ENCODE peak calls at places on chromosomes 6 and 20, in eight cellular contexts. One of them, this sample, is unnamed.

GRCh38 chr6:90416322-90416721 is 119.7 kb upstream of the BACH2 start:
- DNase-seq in naive B cell: no peak
- DNase-seq in naive thymus-derived CD8-positive, alpha-beta T cell: no peak
- DNase-seq in aorta: no peak
- DNase-seq in activated CD4-positive, alpha-beta T cell treated with anti-CD3 and anti-CD28 coated beads, Interleukin-2, amount 10 ng/mL, durations not matched to agents 7 days and 5 days: no peak
- DNase-seq in LHCN-M2: no peak
- DNase-seq in ascending aorta: no peak
- DNase-seq in stimulated activated CD4-positive, alpha-beta T cell treated with anti-CD3 and anti-CD28 coated beads, Interleukin-15, amount 100 ng/mL, for 1 hour: no peak
- DNase-seq in this sample: no peak

GRCh38 chr6:21653902-21654301 is 60.4 kb downstream of the SOX4 start:
- DNase-seq in aorta: no peak
- DNase-seq in stimulated activated CD4-positive, alpha-beta T cell treated with anti-CD3 and anti-CD28 coated beads, Interleukin-15, amount 100 ng/mL, for 1 hour: no peak
- DNase-seq in ascending aorta: no peak
- DNase-seq in LHCN-M2: no peak
- DNase-seq in naive thymus-derived CD8-positive, alpha-beta T cell: no peak
- DNase-seq in activated CD4-positive, alpha-beta T cell treated with anti-CD3 and anti-CD28 coated beads, Interleukin-2, amount 10 ng/mL, durations not matched to agents 7 days and 5 days: no peak
- DNase-seq in naive B cell: no peak
- DNase-seq in this sample: no peak

GRCh38 chr20:25692499-25692898 is 4.2 kb downstream of the ZNF337 start:
- DNase-seq in naive B cell: no peak
- DNase-seq in activated CD4-positive, alpha-beta T cell treated with anti-CD3 and anti-CD28 coated beads, Interleukin-2, amount 10 ng/mL, durations not matched to agents 7 days and 5 days: no peak
- DNase-seq in ascending aorta: no peak
- DNase-seq in stimulated activated CD4-positive, alpha-beta T cell treated with anti-CD3 and anti-CD28 coated beads, Interleukin-15, amount 100 ng/mL, for 1 hour: no peak
- DNase-seq in aorta: no peak
- DNase-seq in naive thymus-derived CD8-positive, alpha-beta T cell: no peak
- DNase-seq in LHCN-M2: no peak
- DNase-seq in this sample: no peak

GRCh38 chr6:27894839-27895762 is 17.1 kb downstream of the OR2B2 start:
- DNase-seq in stimulated activated CD4-positive, alpha-beta T cell treated with anti-CD3 and anti-CD28 coated beads, Interleukin-15, amount 100 ng/mL, for 1 hour: no peak
- DNase-seq in activated CD4-positive, alpha-beta T cell treated with anti-CD3 and anti-CD28 coated beads, Interleukin-2, amount 10 ng/mL, durations not matched to agents 7 days and 5 days: peak
- DNase-seq in naive B cell: peak
- DNase-seq in ascending aorta: peak
- DNase-seq in LHCN-M2: peak
- DNase-seq in naive thymus-derived CD8-positive, alpha-beta T cell: peak
- DNase-seq in aorta: peak
- DNase-seq in this sample: no peak

GRCh38 chr20:33910056-33910455 is 83.7 kb upstream of the RALY start:
- DNase-seq in ascending aorta: no peak
- DNase-seq in LHCN-M2: no peak
- DNase-seq in stimulated activated CD4-positive, alpha-beta T cell treated with anti-CD3 and anti-CD28 coated beads, Interleukin-15, amount 100 ng/mL, for 1 hour: no peak
- DNase-seq in aorta: no peak
- DNase-seq in naive B cell: no peak
- DNase-seq in naive thymus-derived CD8-positive, alpha-beta T cell: no peak
- DNase-seq in activated CD4-positive, alpha-beta T cell treated with anti-CD3 and anti-CD28 coated beads, Interleukin-2, amount 10 ng/mL, durations not matched to agents 7 days and 5 days: no peak
- DNase-seq in this sample: no peak

GRCh38 chr6:18388942-18389341 is 1.8 kb downstream of the RNF144B start:
- DNase-seq in stimulated activated CD4-positive, alpha-beta T cell treated with anti-CD3 and anti-CD28 coated beads, Interleukin-15, amount 100 ng/mL, for 1 hour: no peak
- DNase-seq in aorta: no peak
- DNase-seq in ascending aorta: no peak
- DNase-seq in activated CD4-positive, alpha-beta T cell treated with anti-CD3 and anti-CD28 coated beads, Interleukin-2, amount 10 ng/mL, durations not matched to agents 7 days and 5 days: no peak
- DNase-seq in naive B cell: no peak
- DNase-seq in naive thymus-derived CD8-positive, alpha-beta T cell: no peak
- DNase-seq in LHCN-M2: peak
- DNase-seq in this sample: no peak

GRCh38 chr20:54535045-54535444 is 59.7 kb downstream of the DOK5 start:
- DNase-seq in naive B cell: no peak
- DNase-seq in naive thymus-derived CD8-positive, alpha-beta T cell: no peak
- DNase-seq in aorta: no peak
- DNase-seq in stimulated activated CD4-positive, alpha-beta T cell treated with anti-CD3 and anti-CD28 coated beads, Interleukin-15, amount 100 ng/mL, for 1 hour: no peak
- DNase-seq in LHCN-M2: no peak
- DNase-seq in ascending aorta: no peak
- DNase-seq in activated CD4-positive, alpha-beta T cell treated with anti-CD3 and anti-CD28 coated beads, Interleukin-2, amount 10 ng/mL, durations not matched to agents 7 days and 5 days: no peak
- DNase-seq in this sample: no peak

GRCh38 chr20:24465730-24466129 is 3.7 kb upstream of the SYNDIG1 start:
- DNase-seq in naive B cell: no peak
- DNase-seq in LHCN-M2: no peak
- DNase-seq in activated CD4-positive, alpha-beta T cell treated with anti-CD3 and anti-CD28 coated beads, Interleukin-2, amount 10 ng/mL, durations not matched to agents 7 days and 5 days: no peak
- DNase-seq in naive thymus-derived CD8-positive, alpha-beta T cell: no peak
- DNase-seq in stimulated activated CD4-positive, alpha-beta T cell treated with anti-CD3 and anti-CD28 coated beads, Interleukin-15, amount 100 ng/mL, for 1 hour: no peak
- DNase-seq in ascending aorta: peak
- DNase-seq in aorta: peak
- DNase-seq in this sample: no peak

GRCh38 chr6:148525453-148525852 is 182.8 kb downstream of the SASH1 start:
- DNase-seq in naive thymus-derived CD8-positive, alpha-beta T cell: no peak
- DNase-seq in stimulated activated CD4-positive, alpha-beta T cell treated with anti-CD3 and anti-CD28 coated beads, Interleukin-15, amount 100 ng/mL, for 1 hour: no peak
- DNase-seq in aorta: no peak
- DNase-seq in naive B cell: no peak
- DNase-seq in ascending aorta: peak
- DNase-seq in LHCN-M2: peak
- DNase-seq in activated CD4-positive, alpha-beta T cell treated with anti-CD3 and anti-CD28 coated beads, Interleukin-2, amount 10 ng/mL, durations not matched to agents 7 days and 5 days: no peak
- DNase-seq in this sample: no peak

GRCh38 chr20:32343438-32343837 is 14.7 kb upstream of the ASXL1 start:
- DNase-seq in naive B cell: no peak
- DNase-seq in LHCN-M2: peak
- DNase-seq in naive thymus-derived CD8-positive, alpha-beta T cell: no peak
- DNase-seq in stimulated activated CD4-positive, alpha-beta T cell treated with anti-CD3 and anti-CD28 coated beads, Interleukin-15, amount 100 ng/mL, for 1 hour: no peak
- DNase-seq in activated CD4-positive, alpha-beta T cell treated with anti-CD3 and anti-CD28 coated beads, Interleukin-2, amount 10 ng/mL, durations not matched to agents 7 days and 5 days: no peak
- DNase-seq in aorta: no peak
- DNase-seq in ascending aorta: no peak
- DNase-seq in this sample: no peak

GRCh38 chr6:113634352-113635163 is 222.6 kb upstream of the MARCKS start:
- DNase-seq in aorta: no peak
- DNase-seq in activated CD4-positive, alpha-beta T cell treated with anti-CD3 and anti-CD28 coated beads, Interleukin-2, amount 10 ng/mL, durations not matched to agents 7 days and 5 days: no peak
- DNase-seq in naive thymus-derived CD8-positive, alpha-beta T cell: no peak
- DNase-seq in ascending aorta: no peak
- DNase-seq in naive B cell: peak
- DNase-seq in LHCN-M2: peak
- DNase-seq in stimulated activated CD4-positive, alpha-beta T cell treated with anti-CD3 and anti-CD28 coated beads, Interleukin-15, amount 100 ng/mL, for 1 hour: no peak
- DNase-seq in this sample: no peak

GRCh38 chr20:49910340-49910706 is 5.0 kb downstream of the SPATA2 start:
- DNase-seq in ascending aorta: no peak
- DNase-seq in stimulated activated CD4-positive, alpha-beta T cell treated with anti-CD3 and anti-CD28 coated beads, Interleukin-15, amount 100 ng/mL, for 1 hour: no peak
- DNase-seq in naive thymus-derived CD8-positive, alpha-beta T cell: no peak
- DNase-seq in activated CD4-positive, alpha-beta T cell treated with anti-CD3 and anti-CD28 coated beads, Interleukin-2, amount 10 ng/mL, durations not matched to agents 7 days and 5 days: no peak
- DNase-seq in naive B cell: no peak
- DNase-seq in LHCN-M2: no peak
- DNase-seq in aorta: no peak
- DNase-seq in this sample: no peak

GRCh38 chr20:46350201-46350985 is 42.1 kb upstream of the CDH22 start:
- DNase-seq in naive B cell: no peak
- DNase-seq in activated CD4-positive, alpha-beta T cell treated with anti-CD3 and anti-CD28 coated beads, Interleukin-2, amount 10 ng/mL, durations not matched to agents 7 days and 5 days: no peak
- DNase-seq in naive thymus-derived CD8-positive, alpha-beta T cell: no peak
- DNase-seq in stimulated activated CD4-positive, alpha-beta T cell treated with anti-CD3 and anti-CD28 coated beads, Interleukin-15, amount 100 ng/mL, for 1 hour: no peak
- DNase-seq in ascending aorta: no peak
- DNase-seq in LHCN-M2: peak
- DNase-seq in aorta: no peak
- DNase-seq in this sample: no peak

GRCh38 chr6:13495112-13495765 is 7.8 kb upstream of the GFOD1 start:
- DNase-seq in naive thymus-derived CD8-positive, alpha-beta T cell: no peak
- DNase-seq in activated CD4-positive, alpha-beta T cell treated with anti-CD3 and anti-CD28 coated beads, Interleukin-2, amount 10 ng/mL, durations not matched to agents 7 days and 5 days: no peak
- DNase-seq in naive B cell: no peak
- DNase-seq in ascending aorta: no peak
- DNase-seq in LHCN-M2: no peak
- DNase-seq in aorta: no peak
- DNase-seq in stimulated activated CD4-positive, alpha-beta T cell treated with anti-CD3 and anti-CD28 coated beads, Interleukin-15, amount 100 ng/mL, for 1 hour: no peak
- DNase-seq in this sample: no peak

GRCh38 chr6:87832025-87832825 is 130.2 kb upstream of the AKIRIN2 start:
- DNase-seq in stimulated activated CD4-positive, alpha-beta T cell treated with anti-CD3 and anti-CD28 coated beads, Interleukin-15, amount 100 ng/mL, for 1 hour: no peak
- DNase-seq in LHCN-M2: peak
- DNase-seq in naive B cell: peak
- DNase-seq in activated CD4-positive, alpha-beta T cell treated with anti-CD3 and anti-CD28 coated beads, Interleukin-2, amount 10 ng/mL, durations not matched to agents 7 days and 5 days: no peak
- DNase-seq in aorta: no peak
- DNase-seq in ascending aorta: no peak
- DNase-seq in naive thymus-derived CD8-positive, alpha-beta T cell: no peak
- DNase-seq in this sample: no peak

GRCh38 chr6:63997217-63997616 is 361.6 kb downstream of the PHF3 start:
- DNase-seq in ascending aorta: no peak
- DNase-seq in aorta: no peak
- DNase-seq in naive thymus-derived CD8-positive, alpha-beta T cell: no peak
- DNase-seq in LHCN-M2: no peak
- DNase-seq in activated CD4-positive, alpha-beta T cell treated with anti-CD3 and anti-CD28 coated beads, Interleukin-2, amount 10 ng/mL, durations not matched to agents 7 days and 5 days: no peak
- DNase-seq in stimulated activated CD4-positive, alpha-beta T cell treated with anti-CD3 and anti-CD28 coated beads, Interleukin-15, amount 100 ng/mL, for 1 hour: no peak
- DNase-seq in naive B cell: no peak
- DNase-seq in this sample: no peak

GRCh38 chr6:366389-366788 is 25.2 kb upstream of the IRF4 start:
- DNase-seq in naive B cell: no peak
- DNase-seq in LHCN-M2: no peak
- DNase-seq in ascending aorta: no peak
- DNase-seq in stimulated activated CD4-positive, alpha-beta T cell treated with anti-CD3 and anti-CD28 coated beads, Interleukin-15, amount 100 ng/mL, for 1 hour: no peak
- DNase-seq in aorta: peak
- DNase-seq in activated CD4-positive, alpha-beta T cell treated with anti-CD3 and anti-CD28 coated beads, Interleukin-2, amount 10 ng/mL, durations not matched to agents 7 days and 5 days: no peak
- DNase-seq in naive thymus-derived CD8-positive, alpha-beta T cell: no peak
- DNase-seq in this sample: no peak

GRCh38 chr6:158506577-158506976 is 53.3 kb upstream of the TMEM181 start:
- DNase-seq in stimulated activated CD4-positive, alpha-beta T cell treated with anti-CD3 and anti-CD28 coated beads, Interleukin-15, amount 100 ng/mL, for 1 hour: no peak
- DNase-seq in ascending aorta: no peak
- DNase-seq in activated CD4-positive, alpha-beta T cell treated with anti-CD3 and anti-CD28 coated beads, Interleukin-2, amount 10 ng/mL, durations not matched to agents 7 days and 5 days: no peak
- DNase-seq in LHCN-M2: no peak
- DNase-seq in naive B cell: no peak
- DNase-seq in aorta: no peak
- DNase-seq in naive thymus-derived CD8-positive, alpha-beta T cell: no peak
- DNase-seq in this sample: no peak

GRCh38 chr6:163659807-163660206 is 245.3 kb downstream of the QKI start:
- DNase-seq in naive B cell: no peak
- DNase-seq in aorta: no peak
- DNase-seq in ascending aorta: no peak
- DNase-seq in LHCN-M2: no peak
- DNase-seq in naive thymus-derived CD8-positive, alpha-beta T cell: no peak
- DNase-seq in activated CD4-positive, alpha-beta T cell treated with anti-CD3 and anti-CD28 coated beads, Interleukin-2, amount 10 ng/mL, durations not matched to agents 7 days and 5 days: no peak
- DNase-seq in stimulated activated CD4-positive, alpha-beta T cell treated with anti-CD3 and anti-CD28 coated beads, Interleukin-15, amount 100 ng/mL, for 1 hour: no peak
- DNase-seq in this sample: no peak

GRCh38 chr6:6781172-6781876 is 192.8 kb downstream of the LY86 start:
- DNase-seq in ascending aorta: no peak
- DNase-seq in aorta: peak
- DNase-seq in stimulated activated CD4-positive, alpha-beta T cell treated with anti-CD3 and anti-CD28 coated beads, Interleukin-15, amount 100 ng/mL, for 1 hour: no peak
- DNase-seq in naive thymus-derived CD8-positive, alpha-beta T cell: no peak
- DNase-seq in LHCN-M2: peak
- DNase-seq in activated CD4-positive, alpha-beta T cell treated with anti-CD3 and anti-CD28 coated beads, Interleukin-2, amount 10 ng/mL, durations not matched to agents 7 days and 5 days: no peak
- DNase-seq in naive B cell: no peak
- DNase-seq in this sample: no peak

GRCh38 chr6:34466242-34467185 is 638 bp downstream of the PACSIN1 start:
- DNase-seq in stimulated activated CD4-positive, alpha-beta T cell treated with anti-CD3 and anti-CD28 coated beads, Interleukin-15, amount 100 ng/mL, for 1 hour: no peak
- DNase-seq in ascending aorta: no peak
- DNase-seq in activated CD4-positive, alpha-beta T cell treated with anti-CD3 and anti-CD28 coated beads, Interleukin-2, amount 10 ng/mL, durations not matched to agents 7 days and 5 days: no peak
- DNase-seq in naive B cell: no peak
- DNase-seq in LHCN-M2: no peak
- DNase-seq in naive thymus-derived CD8-positive, alpha-beta T cell: no peak
- DNase-seq in aorta: no peak
- DNase-seq in this sample: no peak

GRCh38 chr6:26447257-26447656 is 7.0 kb downstream of the BTN3A3 start:
- DNase-seq in naive B cell: no peak
- DNase-seq in LHCN-M2: no peak
- DNase-seq in naive thymus-derived CD8-positive, alpha-beta T cell: no peak
- DNase-seq in activated CD4-positive, alpha-beta T cell treated with anti-CD3 and anti-CD28 coated beads, Interleukin-2, amount 10 ng/mL, durations not matched to agents 7 days and 5 days: no peak
- DNase-seq in aorta: no peak
- DNase-seq in ascending aorta: no peak
- DNase-seq in stimulated activated CD4-positive, alpha-beta T cell treated with anti-CD3 and anti-CD28 coated beads, Interleukin-15, amount 100 ng/mL, for 1 hour: no peak
- DNase-seq in this sample: no peak

GRCh38 chr6:168284187-168284586 is 35.4 kb downstream of the DACT2 start:
- DNase-seq in stimulated activated CD4-positive, alpha-beta T cell treated with anti-CD3 and anti-CD28 coated beads, Interleukin-15, amount 100 ng/mL, for 1 hour: no peak
- DNase-seq in activated CD4-positive, alpha-beta T cell treated with anti-CD3 and anti-CD28 coated beads, Interleukin-2, amount 10 ng/mL, durations not matched to agents 7 days and 5 days: no peak
- DNase-seq in ascending aorta: no peak
- DNase-seq in LHCN-M2: no peak
- DNase-seq in aorta: no peak
- DNase-seq in naive thymus-derived CD8-positive, alpha-beta T cell: no peak
- DNase-seq in naive B cell: no peak
- DNase-seq in this sample: no peak

This sample was measured in cortex of kidney.